ENCODE peak calls at places on chromosomes 3 and 15, in five cellular contexts. I, K, Y, U and W are unnamed samples.

GRCh38 chr3:187227658-187228258 is 30.5 kb downstream of the RTP1 start:
- DNase-seq in I (peak), K (no peak), Y (no peak), U (no peak), W (no peak)

GRCh38 chr3:17118771-17119170 is 234.0 kb downstream of the PLCL2 start:
- DNase-seq in I (no peak), K (no peak), Y (no peak), U (no peak), W (no peak)

GRCh38 chr3:69675773-69676660 is 63.2 kb upstream of the MITF start:
- DNase-seq in I (no peak), K (no peak), Y (no peak), U (no peak), W (no peak)

GRCh38 chr3:150922611-150923010 is 17.4 kb upstream of the MINDY4B start:
- DNase-seq in I (no peak), K (no peak), Y (no peak), U (no peak), W (no peak)

GRCh38 chr15:28919201-28919627 is 33.4 kb downstream of the APBA2 start:
- DNase-seq in I (no peak), K (peak), Y (peak), U (no peak), W (no peak)

GRCh38 chr3:73504255-73504654 is 120.5 kb downstream of the PDZRN3 start:
- DNase-seq in I (no peak), K (no peak), Y (no peak), U (no peak), W (no peak)

GRCh38 chr15:69848551-69849231 is 249.0 kb downstream of the TLE3 start:
- DNase-seq in I (no peak), K (no peak), Y (no peak), U (no peak), W (no peak)

GRCh38 chr3:161455962-161456361 is 40.6 kb upstream of the OTOL1 start:
- DNase-seq in I (no peak), K (no peak), Y (no peak), U (no peak), W (no peak)

GRCh38 chr15:88029696-88030095 is 226.8 kb downstream of the NTRK3 start:
- DNase-seq in I (no peak), K (no peak), Y (no peak), U (no peak), W (no peak)

GRCh38 chr3:1190576-1190975 is 97.8 kb downstream of the CNTN6 start:
- DNase-seq in I (no peak), K (no peak), Y (no peak), U (no peak), W (no peak)

GRCh38 chr15:62940755-62941361 is 101.7 kb upstream of the TPM1 start:
- DNase-seq in I (peak), K (peak), Y (peak), U (peak), W (peak)

GRCh38 chr3:71930056-71930991 is 145.4 kb upstream of the PROK2 start:
- DNase-seq in I (peak), K (no peak), Y (no peak), U (peak), W (peak)

GRCh38 chr3:197241173-197241572 is 57.2 kb downstream of the DLG1 start:
- DNase-seq in I (peak), K (no peak), Y (no peak), U (no peak), W (no peak)

GRCh38 chr3:4712109-4712508 is 219.0 kb downstream of the ITPR1 start:
- DNase-seq in I (peak), K (no peak), Y (no peak), U (no peak), W (peak)

GRCh38 chr3:189629803-189630455 is 1.3 kb upstream of the TP63 start:
- DNase-seq in I (peak), K (no peak), Y (peak), U (no peak), W (peak)

GRCh38 chr15:63338170-63338569 is 43.5 kb downstream of the CA12 start:
- DNase-seq in I (peak), K (no peak), Y (no peak), U (no peak), W (no peak)

GRCh38 chr15:67142142-67143092 is 77.0 kb downstream of the SMAD3 start:
- DNase-seq in I (peak), K (no peak), Y (no peak), U (peak), W (peak)

GRCh38 chr3:136883967-136884720 is 22.1 kb downstream of the NCK1 start:
- DNase-seq in I (no peak), K (no peak), Y (no peak), U (no peak), W (no peak)

GRCh38 chr15:64149424-64150235 is 1.9 kb upstream of the SNX22 start:
- DNase-seq in I (no peak), K (no peak), Y (no peak), U (no peak), W (no peak)

GRCh38 chr3:156350786-156351185 is 204.1 kb downstream of the SSR3 start:
- DNase-seq in I (no peak), K (no peak), Y (no peak), U (no peak), W (no peak)

GRCh38 chr3:187726564-187726963 is 18.7 kb downstream of the BCL6 start:
- DNase-seq in I (no peak), K (no peak), Y (no peak), U (no peak), W (no peak)

GRCh38 chr15:52483712-52484111 is 45.0 kb downstream of the MYO5A start:
- DNase-seq in I (peak), K (no peak), Y (no peak), U (no peak), W (no peak)

GRCh38 chr15:53208759-53209158 is 418.6 kb upstream of the ONECUT1 start:
- DNase-seq in I (no peak), K (no peak), Y (no peak), U (no peak), W (no peak)

GRCh38 chr3:16897254-16897926 is 12.6 kb downstream of the PLCL2 start:
- DNase-seq in I (peak), K (no peak), Y (no peak), U (peak), W (no peak)

GRCh38 chr15:82540984-82541431 is 751 bp upstream of the RPS17 start:
- DNase-seq in I (peak), K (no peak), Y (no peak), U (no peak), W (peak)

GRCh38 chr3:131277836-131278497 is 103.6 kb upstream of the NUDT16 start:
- DNase-seq in I (peak), K (no peak), Y (no peak), U (no peak), W (no peak)

GRCh38 chr15:94734460-94734859 is 503.1 kb downstream of the MCTP2 start:
- DNase-seq in I (no peak), K (no peak), Y (no peak), U (no peak), W (no peak)